ENCODE peak calls at places on chromosomes 11 and 22, in nine cellular contexts. One of them, this sample, is unnamed.

GRCh38 chr11:45106440-45106839 is 40.0 kb upstream of the PRDM11 start:
- DNase-seq in SK-MEL-5: no peak
- DNase-seq in HT1080: no peak
- DNase-seq in nucleus accumbens: no peak
- DNase-seq in tibial nerve: no peak
- DNase-seq in H54: no peak
- DNase-seq in HFFc6: no peak
- DNase-seq in upper lobe of right lung: no peak
- DNase-seq in fibroblast of villous mesenchyme: no peak
- DNase-seq in this sample: no peak

GRCh38 chr11:70843906-70844305 is 408.5 kb downstream of the SHANK2 start:
- DNase-seq in HFFc6: no peak
- DNase-seq in HT1080: no peak
- DNase-seq in nucleus accumbens: no peak
- DNase-seq in H54: no peak
- DNase-seq in upper lobe of right lung: no peak
- DNase-seq in fibroblast of villous mesenchyme: no peak
- DNase-seq in tibial nerve: no peak
- DNase-seq in SK-MEL-5: no peak
- DNase-seq in this sample: no peak

GRCh38 chr11:29657709-29658108 is 359.1 kb downstream of the KCNA4 start:
- DNase-seq in tibial nerve: no peak
- DNase-seq in H54: no peak
- DNase-seq in fibroblast of villous mesenchyme: no peak
- DNase-seq in HFFc6: no peak
- DNase-seq in HT1080: no peak
- DNase-seq in nucleus accumbens: no peak
- DNase-seq in SK-MEL-5: no peak
- DNase-seq in upper lobe of right lung: no peak
- DNase-seq in this sample: no peak

GRCh38 chr11:15929371-15929801 is 427.0 kb downstream of the SOX6 start:
- DNase-seq in HT1080: no peak
- DNase-seq in HFFc6: no peak
- DNase-seq in tibial nerve: no peak
- DNase-seq in H54: no peak
- DNase-seq in SK-MEL-5: no peak
- DNase-seq in upper lobe of right lung: no peak
- DNase-seq in nucleus accumbens: no peak
- DNase-seq in fibroblast of villous mesenchyme: no peak
- DNase-seq in this sample: no peak

GRCh38 chr11:34745209-34745608 is 124.3 kb downstream of the EHF start:
- DNase-seq in SK-MEL-5: no peak
- DNase-seq in HFFc6: no peak
- DNase-seq in fibroblast of villous mesenchyme: no peak
- DNase-seq in tibial nerve: no peak
- DNase-seq in H54: no peak
- DNase-seq in HT1080: no peak
- DNase-seq in nucleus accumbens: no peak
- DNase-seq in upper lobe of right lung: no peak
- DNase-seq in this sample: no peak

GRCh38 chr22:49921508-49922278 is 3.3 kb downstream of the CRELD2 start:
- DNase-seq in HT1080: no peak
- DNase-seq in HFFc6: no peak
- DNase-seq in upper lobe of right lung: no peak
- DNase-seq in fibroblast of villous mesenchyme: no peak
- DNase-seq in nucleus accumbens: no peak
- DNase-seq in H54: no peak
- DNase-seq in SK-MEL-5: no peak
- DNase-seq in tibial nerve: no peak
- DNase-seq in this sample: no peak

GRCh38 chr22:39208013-39208680 is 36.6 kb downstream of the PDGFB start:
- DNase-seq in H54: no peak
- DNase-seq in tibial nerve: no peak
- DNase-seq in nucleus accumbens: no peak
- DNase-seq in HFFc6: no peak
- DNase-seq in fibroblast of villous mesenchyme: no peak
- DNase-seq in upper lobe of right lung: peak; percentile 53
- DNase-seq in HT1080: no peak
- DNase-seq in SK-MEL-5: no peak
- DNase-seq in this sample: no peak

GRCh38 chr22:23062616-23063538 is 7.4 kb upstream of the GNAZ start:
- DNase-seq in nucleus accumbens: no peak
- DNase-seq in H54: no peak
- DNase-seq in upper lobe of right lung: peak; percentile 39
- DNase-seq in tibial nerve: no peak
- DNase-seq in fibroblast of villous mesenchyme: no peak
- DNase-seq in HT1080: no peak
- DNase-seq in HFFc6: no peak
- DNase-seq in SK-MEL-5: no peak
- DNase-seq in this sample: no peak

GRCh38 chr11:84173078-84173477 is 886.9 kb upstream of the CCDC90B start:
- DNase-seq in upper lobe of right lung: no peak
- DNase-seq in fibroblast of villous mesenchyme: no peak
- DNase-seq in HT1080: no peak
- DNase-seq in SK-MEL-5: no peak
- DNase-seq in H54: no peak
- DNase-seq in nucleus accumbens: no peak
- DNase-seq in HFFc6: no peak
- DNase-seq in tibial nerve: no peak
- DNase-seq in this sample: no peak

GRCh38 chr11:11157201-11157600 is 195.8 kb downstream of the CSNK2A3 start:
- DNase-seq in HFFc6: peak; percentile 21
- DNase-seq in HT1080: peak; percentile 30
- DNase-seq in fibroblast of villous mesenchyme: peak; percentile 28
- DNase-seq in SK-MEL-5: peak; percentile 74
- DNase-seq in upper lobe of right lung: no peak
- DNase-seq in H54: peak; percentile 9
- DNase-seq in tibial nerve: no peak
- DNase-seq in nucleus accumbens: no peak
- DNase-seq in this sample: peak; percentile 23

GRCh38 chr11:70087446-70088167 is 9.5 kb downstream of the ANO1 start:
- DNase-seq in H54: no peak
- DNase-seq in tibial nerve: no peak
- DNase-seq in SK-MEL-5: peak; percentile 53
- DNase-seq in HFFc6: no peak
- DNase-seq in fibroblast of villous mesenchyme: no peak
- DNase-seq in nucleus accumbens: no peak
- DNase-seq in HT1080: no peak
- DNase-seq in upper lobe of right lung: peak; percentile 57
- DNase-seq in this sample: no peak

GRCh38 chr11:121459413-121460041 is 6.8 kb upstream of the SORL1-AS1 start:
- DNase-seq in upper lobe of right lung: no peak
- DNase-seq in SK-MEL-5: no peak
- DNase-seq in nucleus accumbens: no peak
- DNase-seq in fibroblast of villous mesenchyme: no peak
- DNase-seq in tibial nerve: no peak
- DNase-seq in HT1080: no peak
- DNase-seq in HFFc6: no peak
- DNase-seq in H54: no peak
- DNase-seq in this sample: no peak

GRCh38 chr11:17183836-17184235 is 23.9 kb downstream of the PIK3C2A start:
- DNase-seq in HFFc6: no peak
- DNase-seq in upper lobe of right lung: no peak
- DNase-seq in fibroblast of villous mesenchyme: no peak
- DNase-seq in SK-MEL-5: no peak
- DNase-seq in tibial nerve: no peak
- DNase-seq in HT1080: no peak
- DNase-seq in H54: no peak
- DNase-seq in nucleus accumbens: no peak
- DNase-seq in this sample: no peak

This sample was measured in bronchial epithelial cell.